ENCODE peak calls at places on chromosomes 6 and 20, in five cellular contexts. D is brain microvascular endothelial cell, W is GM12878, A is stomach, X is heart right ventricle. L is an unnamed sample.

GRCh38 chr6:103183831-103184411 is 1675.8 kb downstream of the HACE1 start:
- DNase-seq in D (no peak), W (no peak), A (no peak), X (no peak), L (peak)

GRCh38 chr20:58342104-58342945 is 32.8 kb downstream of the RAB22A start:
- DNase-seq in D (peak), W (no peak), A (no peak), X (no peak), L (no peak)

GRCh38 chr20:58993332-58994248 is 12.5 kb downstream of the NELFCD start:
- DNase-seq in D (no peak), W (no peak), A (no peak), X (no peak), L (no peak)

GRCh38 chr6:100538086-100538485 is 73.4 kb upstream of the SIM1 start:
- DNase-seq in D (no peak), W (no peak), A (no peak), X (no peak), L (no peak)

GRCh38 chr6:26284537-26285142 is 80.4 kb upstream of the BTN3A2 start:
- DNase-seq in D (peak), W (peak), A (peak), X (peak), L (no peak)

GRCh38 chr6:149129401-149130077 is 188.0 kb upstream of the TAB2 start:
- DNase-seq in D (peak), W (no peak), A (no peak), X (no peak), L (no peak)

GRCh38 chr20:32366380-32366779 is 8.2 kb downstream of the ASXL1 start:
- DNase-seq in D (no peak), W (no peak), A (no peak), X (no peak), L (no peak)

GRCh38 chr6:111718326-111718725 is 112.6 kb upstream of the TRAF3IP2 start:
- DNase-seq in D (no peak), W (no peak), A (no peak), X (no peak), L (no peak)

GRCh38 chr6:30769088-30769852 is 24.9 kb upstream of the IER3 start:
- DNase-seq in D (peak), W (no peak), A (peak), X (peak), L (peak)

GRCh38 chr6:33776186-33776585 is 12.7 kb downstream of the LEMD2 start:
- DNase-seq in D (no peak), W (no peak), A (no peak), X (no peak), L (no peak)

GRCh38 chr6:165556116-165556843 is 106.8 kb downstream of the PDE10A start:
- DNase-seq in D (peak), W (no peak), A (peak), X (no peak), L (no peak)

GRCh38 chr20:6866741-6867140 is 99.3 kb downstream of the BMP2 start:
- DNase-seq in D (no peak), W (no peak), A (no peak), X (no peak), L (no peak)

GRCh38 chr6:32637883-32638282 is 677 bp downstream of the HLA-DQA1 start:
- DNase-seq in D (no peak), W (no peak), A (no peak), X (no peak), L (no peak)

GRCh38 chr6:119076173-119076965 is 2.1 kb downstream of the FAM184A start:
- DNase-seq in D (no peak), W (no peak), A (no peak), X (no peak), L (no peak)

GRCh38 chr6:37017606-37018005 is 12.2 kb downstream of the FGD2 start:
- DNase-seq in D (no peak), W (no peak), A (no peak), X (no peak), L (no peak)

GRCh38 chr20:44438782-44439181 is 36.9 kb upstream of the TTPAL start:
- DNase-seq in D (no peak), W (no peak), A (no peak), X (no peak), L (no peak)

GRCh38 chr6:89148016-89148750 is 2.3 kb downstream of the PM20D2 start:
- DNase-seq in D (no peak), W (no peak), A (no peak), X (no peak), L (no peak)

GRCh38 chr6:19892250-19892649 is 55.1 kb downstream of the ID4 start:
- DNase-seq in D (no peak), W (no peak), A (peak), X (no peak), L (no peak)

GRCh38 chr20:7579888-7580287 is 360.4 kb downstream of the HAO1 start:
- DNase-seq in D (no peak), W (no peak), A (no peak), X (no peak), L (no peak)

GRCh38 chr20:33732166-33732970 is 572 bp downstream of the ZNF341 start:
- DNase-seq in D (peak), W (peak), A (peak), X (peak), L (peak)

GRCh38 chr20:17533396-17533795 is 2.2 kb upstream of the BFSP1 start:
- DNase-seq in D (peak), W (no peak), A (no peak), X (no peak), L (peak)

GRCh38 chr6:79898076-79898475 is 49.3 kb downstream of the ELOVL4 start:
- DNase-seq in D (no peak), W (no peak), A (no peak), X (no peak), L (no peak)

GRCh38 chr6:39402239-39402751 is 79.8 kb upstream of the KCNK16 start:
- DNase-seq in D (no peak), W (no peak), A (no peak), X (no peak), L (no peak)

GRCh38 chr20:47427746-47428145 is 71.2 kb upstream of the ZMYND8 start:
- DNase-seq in D (no peak), W (no peak), A (no peak), X (no peak), L (no peak)

GRCh38 chr6:130843575-130844320 is 16.5 kb downstream of the SMLR1 start:
- DNase-seq in D (peak), W (peak), A (no peak), X (no peak), L (no peak)

GRCh38 chr20:3995067-3995748 is 20.1 kb downstream of the RNF24 start:
- DNase-seq in D (peak), W (no peak), A (no peak), X (no peak), L (peak)

GRCh38 chr20:57587989-57588377 is 27.1 kb downstream of the PCK1 start:
- DNase-seq in D (no peak), W (no peak), A (no peak), X (no peak), L (no peak)

GRCh38 chr6:145067430-145067829 is 667.9 kb downstream of the EPM2A start:
- DNase-seq in D (peak), W (no peak), A (no peak), X (no peak), L (no peak)

GRCh38 chr6:147077251-147077650 is 127.0 kb upstream of the STXBP5 start:
- DNase-seq in D (no peak), W (no peak), A (peak), X (no peak), L (no peak)

GRCh38 chr6:147080215-147080614 is 124.0 kb upstream of the STXBP5 start:
- DNase-seq in D (no peak), W (no peak), A (no peak), X (no peak), L (no peak)

GRCh38 chr6:147078602-147079001 is 125.6 kb upstream of the STXBP5 start:
- DNase-seq in D (peak), W (no peak), A (no peak), X (no peak), L (no peak)

GRCh38 chr6:147078106-147078505 is 126.1 kb upstream of the STXBP5 start:
- DNase-seq in D (no peak), W (no peak), A (peak), X (no peak), L (no peak)

GRCh38 chr6:147081210-147081609 is 123.0 kb upstream of the STXBP5 start:
- DNase-seq in D (no peak), W (no peak), A (no peak), X (no peak), L (no peak)
- H3K4me3 ChIP-seq in D (no peak), W (no peak), A (no peak), X (no peak), L (no peak)

DNA sequence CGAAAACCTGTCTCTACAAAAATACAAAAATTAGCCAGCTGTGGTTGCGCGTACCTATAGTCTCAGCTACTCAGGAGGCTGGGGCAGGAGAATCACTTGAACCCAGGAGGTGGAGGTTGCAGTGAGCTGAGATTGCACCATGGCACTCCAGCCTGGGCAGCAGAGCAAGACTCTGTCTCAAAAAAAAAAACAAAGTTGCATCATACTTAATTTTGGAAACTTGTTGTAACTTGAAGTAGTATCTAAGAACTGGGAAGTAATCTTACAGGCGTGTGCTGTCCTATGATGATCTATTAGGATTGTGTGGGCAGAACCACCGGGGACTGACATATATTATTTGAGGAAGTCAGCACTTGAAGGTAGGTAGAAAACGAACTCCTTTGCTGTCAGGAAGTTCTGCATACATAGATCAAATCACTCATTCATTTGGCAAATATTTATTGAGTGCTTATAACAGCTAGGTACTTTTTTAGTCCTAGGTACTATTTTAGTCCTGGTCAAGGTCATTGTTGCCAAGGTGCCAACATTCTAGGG is 188.5 kb downstream of the ZNF217 start:
- DNase-seq in D (no peak), W (no peak), A (no peak), X (no peak), L (no peak)
- H3K4me3 ChIP-seq in D (no peak), W (no peak), A (no peak), X (no peak), L (no peak)

DNA sequence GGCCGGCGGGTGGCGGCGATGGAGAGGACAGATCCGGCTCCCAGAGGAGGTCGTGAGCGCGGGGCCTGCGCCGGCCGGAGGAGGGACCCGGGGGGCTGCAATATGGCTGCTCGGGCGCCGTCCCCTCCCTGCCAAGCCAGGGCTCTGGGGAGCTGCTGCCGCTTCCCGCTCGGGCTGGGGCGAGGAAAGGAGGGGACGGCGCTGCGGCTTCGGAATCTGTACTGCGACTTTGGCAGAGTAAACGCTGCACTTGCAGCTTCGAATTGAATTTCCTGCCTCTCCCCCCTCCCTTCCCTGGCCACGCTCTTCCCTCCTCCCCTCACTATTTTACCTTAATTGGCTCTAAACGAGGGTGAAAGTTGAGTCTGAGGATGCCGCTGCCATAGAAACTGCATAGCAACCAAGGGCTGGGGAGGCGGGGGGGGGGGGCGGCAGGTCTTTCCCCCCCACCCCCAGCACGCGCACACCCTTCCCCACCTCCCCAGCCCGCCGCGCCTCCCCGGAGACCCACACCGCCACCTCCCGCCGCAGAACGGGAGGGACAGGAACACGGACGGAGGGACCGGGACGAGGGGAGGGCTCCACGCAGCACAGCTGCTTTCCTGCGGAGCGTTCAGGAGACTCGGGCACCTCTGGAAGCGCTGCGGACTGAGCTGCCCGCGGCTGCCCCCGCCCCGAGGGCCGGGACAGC is 93.9 kb downstream of the RNASET2 start:
- DNase-seq in D (no peak), W (no peak), A (peak), X (peak), L (peak)
- H3K4me3 ChIP-seq in D (peak), W (peak), A (peak), X (peak), L (peak)

DNA sequence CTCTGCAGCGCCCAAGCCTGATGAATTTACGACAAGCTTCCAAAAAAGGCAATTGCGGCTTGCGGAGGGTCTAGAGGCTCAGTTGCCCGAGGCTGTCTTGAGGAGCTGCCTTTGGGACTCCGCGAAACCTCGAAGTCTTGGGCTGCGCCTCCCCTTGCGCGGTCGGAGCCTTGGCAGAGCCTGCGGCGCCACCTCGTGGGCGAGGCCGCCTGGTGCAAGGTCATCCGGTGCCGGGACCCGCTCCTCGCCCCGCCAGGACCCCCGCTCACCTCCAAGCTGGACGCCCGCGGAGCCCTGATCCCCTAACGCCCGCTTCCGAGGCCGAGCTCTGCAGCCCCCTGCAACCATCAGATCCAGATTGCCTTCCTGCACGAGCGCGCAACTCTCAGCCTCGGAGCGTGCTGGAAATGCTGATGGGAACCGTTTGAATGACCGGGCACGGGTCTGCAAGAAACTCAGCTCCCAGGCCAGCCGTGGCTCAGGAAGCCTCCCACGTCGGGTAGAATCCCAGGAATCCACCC is 14.9 kb upstream of the FAM210B start:
- DNase-seq in D (peak), W (no peak), A (peak), X (no peak), L (peak)
- H3K4me3 ChIP-seq in D (peak), W (no peak), A (peak), X (no peak), L (peak)

GRCh38 chr6:3406362-3406809 is 50.5 kb downstream of the SLC22A23 start:
- DNase-seq in D (no peak), W (no peak), A (no peak), X (no peak), L (no peak)
- H3K4me3 ChIP-seq in D (no peak), W (no peak), A (no peak), X (no peak), L (no peak)

GRCh38 chr20:13221313-13221672 is 219 bp downstream of the ISM1 start:
- DNase-seq in D (no peak), W (no peak), A (no peak), X (no peak), L (no peak)
- H3K4me3 ChIP-seq in D (peak), W (no peak), A (peak), X (peak), L (peak)